ENCODE peak calls at places on chromosomes 12 and 14, in seven cellular contexts. H is ovary, P is stomach, S is A549, M is IMR-90, C is heart left ventricle, O is sigmoid colon. G is an unnamed sample.
A peak's percentile ranks its signal among the peaks of the same experiment; 100 is the strongest.

GRCh38 chr14:93301821-93302447 is 30.9 kb downstream of the BTBD7 start:
- DNase-seq in H (no peak), P (no peak), S (peak; percentile 24), M (no peak), C (no peak), O (no peak), G (peak; percentile 35)

GRCh38 chr12:71594214-71594948 is 69.3 kb downstream of the ZFC3H1 start:
- DNase-seq in H (no peak), P (peak; percentile 33), S (peak; percentile 60), M (no peak), C (no peak), O (no peak), G (no peak)

GRCh38 chr12:121159467-121160307 is 27.0 kb downstream of the P2RX7 start:
- DNase-seq in H (no peak), P (no peak), S (no peak), M (no peak), C (no peak), O (no peak), G (no peak)

GRCh38 chr12:115785548-115785947 is 491.9 kb downstream of the MED13L start:
- DNase-seq in H (no peak), P (no peak), S (no peak), M (no peak), C (no peak), O (no peak), G (no peak)

GRCh38 chr12:107519906-107520859 is 165.4 kb upstream of the PWP1 start:
- DNase-seq in H (no peak), P (no peak), S (no peak), M (no peak), C (no peak), O (no peak), G (no peak)

GRCh38 chr14:52422650-52423356 is 108.7 kb downstream of the PTGER2 start:
- DNase-seq in H (no peak), P (no peak), S (no peak), M (no peak), C (no peak), O (no peak), G (no peak)

GRCh38 chr12:118853634-118854033 is 127.7 kb upstream of the SRRM4 start:
- DNase-seq in H (no peak), P (no peak), S (no peak), M (no peak), C (no peak), O (no peak), G (no peak)

GRCh38 chr12:131796754-131797587 is 31.2 kb upstream of the MMP17 start:
- DNase-seq in H (no peak), P (no peak), S (no peak), M (no peak), C (no peak), O (no peak), G (no peak)

GRCh38 chr12:6340745-6341438 is 984 bp downstream of the TNFRSF1A start:
- DNase-seq in H (no peak), P (no peak), S (no peak), M (no peak), C (no peak), O (no peak), G (no peak)

GRCh38 chr14:90605430-90605829 is 208.6 kb downstream of the CALM1 start:
- DNase-seq in H (no peak), P (no peak), S (no peak), M (no peak), C (no peak), O (no peak), G (no peak)

GRCh38 chr14:93978735-93979134 is 2.4 kb upstream of the ASB2 start:
- DNase-seq in H (no peak), P (no peak), S (no peak), M (no peak), C (no peak), O (no peak), G (no peak)

GRCh38 chr12:67067453-67068203 is 201.5 kb upstream of the CAND1 start:
- DNase-seq in H (no peak), P (no peak), S (peak; percentile 29), M (no peak), C (no peak), O (no peak), G (no peak)

GRCh38 chr12:108620236-108620879 is 13.3 kb downstream of the SELPLG start:
- DNase-seq in H (no peak), P (no peak), S (peak; percentile 32), M (peak; percentile 63), C (no peak), O (no peak), G (no peak)

GRCh38 chr14:90126260-90126659 is 64.5 kb downstream of the KCNK13 start:
- DNase-seq in H (no peak), P (no peak), S (no peak), M (no peak), C (no peak), O (no peak), G (no peak)

GRCh38 chr12:3452348-3452747 is 38.7 kb upstream of the PRMT8 start:
- DNase-seq in H (no peak), P (no peak), S (no peak), M (no peak), C (no peak), O (no peak), G (no peak)

GRCh38 chr12:105279460-105280056 is 43.6 kb upstream of the APPL2 start:
- DNase-seq in H (no peak), P (peak; percentile 33), S (peak; percentile 44), M (no peak), C (peak; percentile 11), O (no peak), G (no peak)

GRCh38 chr14:75770635-75771034 is 109.6 kb downstream of the TTLL5 start:
- DNase-seq in H (no peak), P (no peak), S (no peak), M (no peak), C (no peak), O (no peak), G (no peak)

GRCh38 chr12:981176-981828 is 9.7 kb upstream of the ERC1 start:
- DNase-seq in H (no peak), P (no peak), S (no peak), M (no peak), C (no peak), O (no peak), G (no peak)

GRCh38 chr12:57111046-57111698 is at the start of gene STAT6:
- DNase-seq in H (peak; percentile 84), P (peak; percentile 87), S (peak; percentile 87), M (peak; percentile 87), C (peak; percentile 87), O (peak; percentile 94), G (no peak)
- TF ChIP-seq POLR2A in H (no peak), P (peak; percentile 77), S (peak; percentile 37), M (peak; percentile 72), C (peak; percentile 45), O (peak; percentile 62), G (no peak)

GRCh38 chr14:88791629-88792571 is 853 bp downstream of the EML5 start:
- DNase-seq in H (peak; percentile 39), P (peak; percentile 28), S (peak; percentile 5), M (no peak), C (no peak), O (peak; percentile 66), G (no peak)

GRCh38 chr14:88791252-88791621 is 1.5 kb downstream of the EML5 start:
- DNase-seq in H (no peak), P (no peak), S (no peak), M (no peak), C (no peak), O (no peak), G (no peak)

GRCh38 chr14:88790501-88791251 is 2.1 kb downstream of the EML5 start:
- DNase-seq in H (no peak), P (no peak), S (no peak), M (no peak), C (no peak), O (no peak), G (no peak)

GRCh38 chr14:88793259-88793625 is 489 bp upstream of the EML5 start:
- DNase-seq in H (no peak), P (no peak), S (no peak), M (no peak), C (no peak), O (peak; percentile 68), G (no peak)

GRCh38 chr14:88792572-88793258 is at the start of gene EML5:
- DNase-seq in H (peak; percentile 92), P (peak; percentile 92), S (peak; percentile 63), M (peak; percentile 73), C (peak; percentile 66), O (peak; percentile 89), G (no peak)
- TF ChIP-seq POLR2A in H (peak; percentile 23), P (no peak), S (peak; percentile 46), M (no peak), C (peak; percentile 30), O (no peak), G (no peak)

DNA sequence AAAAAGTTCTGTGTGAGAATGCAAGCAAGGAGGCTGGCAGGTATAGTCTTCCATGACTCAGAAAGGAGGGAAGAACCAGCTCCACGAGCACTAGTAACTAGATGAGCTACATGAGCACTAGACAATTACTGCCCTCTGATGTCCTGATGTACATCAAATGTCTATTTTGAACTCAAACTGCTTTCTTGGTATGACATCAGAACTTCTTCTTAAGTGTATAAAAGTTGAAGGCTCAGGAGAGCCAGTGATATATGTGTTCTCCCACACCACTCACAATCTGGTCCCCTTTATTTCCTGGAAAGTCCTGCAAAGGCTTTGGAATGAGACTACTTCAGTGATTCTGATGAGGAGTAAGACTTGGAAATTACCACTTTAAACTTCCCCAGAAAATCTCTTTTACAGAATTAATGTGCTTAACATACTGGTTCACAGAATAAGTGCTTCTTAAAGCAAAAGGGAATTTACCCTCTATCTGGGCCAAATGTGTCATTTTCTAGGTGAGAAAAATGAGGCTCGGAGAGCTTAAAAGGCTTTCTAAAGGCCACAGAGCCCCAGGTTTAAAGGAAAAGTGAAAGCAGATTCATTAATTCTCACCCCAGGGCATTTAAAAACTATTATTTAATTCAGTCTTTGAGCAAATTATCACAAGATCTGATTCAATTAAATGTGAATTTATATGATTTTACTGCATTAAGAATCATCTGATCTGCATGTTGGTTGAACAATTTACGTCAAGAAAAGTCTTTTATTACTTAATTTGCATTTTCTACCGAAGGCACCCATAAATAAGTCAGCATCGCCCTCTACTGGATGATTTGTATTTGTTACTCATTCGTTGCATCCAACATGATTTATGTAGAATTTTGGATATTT is 18.8 kb upstream of the DHRS7 start:
- DNase-seq in H (no peak), P (no peak), S (peak; percentile 61), M (peak; percentile 77), C (no peak), O (no peak), G (no peak)
- TF ChIP-seq POLR2A in H (no peak), P (no peak), S (no peak), M (no peak), C (no peak), O (no peak), G (no peak)

GRCh38 chr12:5173511-5174011 is 129.9 kb downstream of the KCNA5 start:
- DNase-seq in H (no peak), P (no peak), S (no peak), M (no peak), C (no peak), O (no peak), G (peak; percentile 67)

GRCh38 chr12:5177731-5178130 is 134.1 kb downstream of the KCNA5 start:
- DNase-seq in H (no peak), P (no peak), S (no peak), M (no peak), C (no peak), O (no peak), G (no peak)

GRCh38 chr12:5172886-5173285 is 129.2 kb downstream of the KCNA5 start:
- DNase-seq in H (no peak), P (no peak), S (no peak), M (no peak), C (no peak), O (no peak), G (no peak)

GRCh38 chr12:5177096-5177495 is 133.4 kb downstream of the KCNA5 start:
- DNase-seq in H (no peak), P (no peak), S (no peak), M (no peak), C (no peak), O (no peak), G (no peak)

GRCh38 chr12:5176058-5176457 is 132.4 kb downstream of the KCNA5 start:
- DNase-seq in H (no peak), P (no peak), S (no peak), M (no peak), C (no peak), O (no peak), G (no peak)
- TF ChIP-seq POLR2A in H (no peak), P (no peak), S (no peak), M (no peak), C (no peak), O (no peak), G (no peak)

G was measured in H54.